ENCODE peak calls at places on chromosomes 4 and X, in four cellular contexts. L is pancreas, U is body of pancreas, R is EH. P is an unnamed sample.

GRCh38 chr4:142840516-142841123 is 5.5 kb downstream of the INPP4B start:
- DNase-seq in L (no peak), U (peak; percentile 11), R (peak; percentile 53), P (peak; percentile 28)

GRCh38 chr4:154781126-154781982 is at the start of gene RBM46:
- DNase-seq in L (no peak), U (no peak), R (no peak), P (no peak)

GRCh38 chr4:67700119-67700873 is 659 bp downstream of the UBA6 start:
- DNase-seq in L (no peak), U (no peak), R (peak; percentile 21), P (no peak)

GRCh38 chr4:26632916-26633315 is 49.0 kb downstream of the TBC1D19 start:
- DNase-seq in L (no peak), U (no peak), R (peak; percentile 52), P (no peak)

GRCh38 chrX:39416547-39417262 is 615.4 kb downstream of the MID1IP1 start:
- DNase-seq in L (no peak), U (no peak), R (no peak), P (no peak)

GRCh38 chrX:107454302-107454701 is 4.8 kb downstream of the FRMPD3 start:
- DNase-seq in L (no peak), U (no peak), R (no peak), P (no peak)

GRCh38 chrX:36640232-36640631 is 367.9 kb upstream of the FAM47C start:
- DNase-seq in L (no peak), U (no peak), R (no peak), P (no peak)

GRCh38 chr4:83686166-83686565 is 150.3 kb downstream of the GPAT3 start:
- DNase-seq in L (no peak), U (no peak), R (peak; percentile 82), P (no peak)

GRCh38 chr4:22969314-22969896 is 276.7 kb downstream of the GBA3 start:
- DNase-seq in L (no peak), U (no peak), R (peak; percentile 67), P (no peak)

GRCh38 chrX:153777261-153778090 is 3.4 kb upstream of the SRPK3 start:
- DNase-seq in L (no peak), U (no peak), R (no peak), P (no peak)

GRCh38 chr4:7686166-7686870 is 251.6 kb upstream of the PSAPL1 start:
- DNase-seq in L (no peak), U (no peak), R (no peak), P (no peak)

GRCh38 chr4:141853091-141853734 is 216.8 kb downstream of the IL15 start:
- DNase-seq in L (peak; percentile 25), U (peak; percentile 70), R (peak; percentile 56), P (no peak)

GRCh38 chrX:155048997-155049619 is 21.8 kb downstream of the CMC4 start:
- DNase-seq in L (peak; percentile 75), U (peak; percentile 74), R (peak; percentile 59), P (peak; percentile 39)

GRCh38 chr4:47831026-47831689 is 6.7 kb downstream of the CORIN start:
- DNase-seq in L (no peak), U (no peak), R (no peak), P (no peak)

GRCh38 chrX:115560211-115560977 is 580 bp upstream of the PLS3 start:
- DNase-seq in L (no peak), U (peak; percentile 10), R (peak; percentile 71), P (no peak)

GRCh38 chrX:135505356-135505755 is 15.1 kb upstream of the INTS6L start:
- DNase-seq in L (no peak), U (no peak), R (no peak), P (no peak)